ENCODE peak calls at places on chromosomes 2 and 18, in seven cellular contexts. I, A, R, F, K, E and Y are unnamed samples.
A peak's percentile ranks its signal among the peaks of the same experiment; 100 is the strongest.

GRCh38 chr2:126342457-126342856 is 313.5 kb upstream of the GYPC start:
- DNase-seq in I (no peak), A (no peak), R (no peak), F (no peak), K (no peak), E (no peak), Y (no peak)

GRCh38 chr2:197853549-197853948 is 49.2 kb downstream of the PLCL1 start:
- DNase-seq in I (no peak), A (no peak), R (no peak), F (no peak), K (no peak), E (no peak), Y (no peak)

GRCh38 chr2:139828011-139828410 is 1047.8 kb upstream of the NXPH2 start:
- DNase-seq in I (no peak), A (no peak), R (no peak), F (no peak), K (no peak), E (no peak), Y (no peak)

GRCh38 chr2:50490991-50491390 is 540.9 kb downstream of the NRXN1 start:
- DNase-seq in I (no peak), A (no peak), R (no peak), F (no peak), K (no peak), E (no peak), Y (no peak)

GRCh38 chr18:63648241-63648640 is 4.2 kb upstream of the SERPINB4 start:
- DNase-seq in I (no peak), A (no peak), R (no peak), F (no peak), K (peak; percentile 59), E (no peak), Y (no peak)

GRCh38 chr2:74850816-74851566 is 17.1 kb downstream of the HK2 start:
- DNase-seq in I (no peak), A (no peak), R (no peak), F (no peak), K (peak; percentile 85), E (no peak), Y (no peak)

GRCh38 chr2:52034706-52035105 is 1002.8 kb upstream of the NRXN1 start:
- DNase-seq in I (no peak), A (no peak), R (no peak), F (no peak), K (no peak), E (no peak), Y (no peak)

GRCh38 chr18:2846638-2847340 is at the start of gene EMILIN2:
- DNase-seq in I (peak; percentile 55), A (peak; percentile 78), R (peak; percentile 29), F (peak; percentile 47), K (no peak), E (peak; percentile 71), Y (no peak)

GRCh38 chr2:169653636-169654035 is 40.6 kb downstream of the CFAP210 start:
- DNase-seq in I (no peak), A (no peak), R (no peak), F (no peak), K (no peak), E (no peak), Y (no peak)

GRCh38 chr18:8424481-8424880 is 184.8 kb upstream of the RAB12 start:
- DNase-seq in I (no peak), A (no peak), R (no peak), F (no peak), K (no peak), E (no peak), Y (no peak)

GRCh38 chr2:240191001-240191400 is 50.5 kb upstream of the OTOS start:
- DNase-seq in I (no peak), A (no peak), R (no peak), F (no peak), K (no peak), E (no peak), Y (no peak)

GRCh38 chr2:198545411-198545810 is 741.0 kb downstream of the PLCL1 start:
- DNase-seq in I (no peak), A (no peak), R (no peak), F (no peak), K (no peak), E (no peak), Y (no peak)

GRCh38 chr2:187297806-187298205 is 150.2 kb downstream of the CALCRL start:
- DNase-seq in I (no peak), A (no peak), R (no peak), F (no peak), K (no peak), E (no peak), Y (no peak)

GRCh38 chr2:237156131-237156856 is 70.6 kb downstream of the COPS8 start:
- DNase-seq in I (no peak), A (no peak), R (no peak), F (no peak), K (peak; percentile 87), E (peak; percentile 45), Y (no peak)

GRCh38 chr2:121502781-121503180 is 27.9 kb upstream of the RNU4ATAC start:
- DNase-seq in I (no peak), A (no peak), R (no peak), F (no peak), K (peak; percentile 38), E (no peak), Y (no peak)

GRCh38 chr2:7467782-7468447 is 550.7 kb downstream of the RNF144A start:
- DNase-seq in I (no peak), A (no peak), R (no peak), F (no peak), K (no peak), E (no peak), Y (no peak)

GRCh38 chr2:129465045-129465444 is 514.4 kb upstream of the RAB6C start:
- DNase-seq in I (no peak), A (no peak), R (no peak), F (no peak), K (no peak), E (no peak), Y (no peak)

GRCh38 chr2:146591907-146592306 is 1252.9 kb upstream of the ACVR2A start:
- DNase-seq in I (no peak), A (no peak), R (no peak), F (no peak), K (no peak), E (no peak), Y (no peak)

GRCh38 chr2:29273004-29273703 is 157.9 kb downstream of the CLIP4 start:
- DNase-seq in I (no peak), A (no peak), R (no peak), F (no peak), K (no peak), E (no peak), Y (no peak)

GRCh38 chr2:84719434-84719833 is 161.4 kb downstream of the TRABD2A start:
- DNase-seq in I (no peak), A (no peak), R (no peak), F (no peak), K (no peak), E (no peak), Y (no peak)

GRCh38 chr2:20226152-20226545 is 1.2 kb upstream of the SDC1 start:
- DNase-seq in I (no peak), A (no peak), R (no peak), F (no peak), K (no peak), E (no peak), Y (no peak)

GRCh38 chr2:122737429-122738077 is 982.1 kb downstream of the TSN start:
- DNase-seq in I (no peak), A (no peak), R (no peak), F (no peak), K (no peak), E (no peak), Y (no peak)

GRCh38 chr2:146544701-146545100 is 1300.1 kb upstream of the ACVR2A start:
- DNase-seq in I (no peak), A (no peak), R (no peak), F (no peak), K (no peak), E (no peak), Y (no peak)

GRCh38 chr2:25234756-25235155 is 66.4 kb upstream of the POMC start:
- DNase-seq in I (no peak), A (no peak), R (no peak), F (no peak), K (no peak), E (no peak), Y (no peak)

GRCh38 chr2:164992818-164993217 is 37.5 kb upstream of the SLC38A11 start:
- DNase-seq in I (no peak), A (peak; percentile 81), R (peak; percentile 47), F (no peak), K (peak; percentile 94), E (peak; percentile 73), Y (peak; percentile 42)

GRCh38 chr2:176583530-176584101 is 314.4 kb downstream of the MTX2 start:
- DNase-seq in I (no peak), A (no peak), R (no peak), F (no peak), K (peak; percentile 45), E (no peak), Y (no peak)

DNA sequence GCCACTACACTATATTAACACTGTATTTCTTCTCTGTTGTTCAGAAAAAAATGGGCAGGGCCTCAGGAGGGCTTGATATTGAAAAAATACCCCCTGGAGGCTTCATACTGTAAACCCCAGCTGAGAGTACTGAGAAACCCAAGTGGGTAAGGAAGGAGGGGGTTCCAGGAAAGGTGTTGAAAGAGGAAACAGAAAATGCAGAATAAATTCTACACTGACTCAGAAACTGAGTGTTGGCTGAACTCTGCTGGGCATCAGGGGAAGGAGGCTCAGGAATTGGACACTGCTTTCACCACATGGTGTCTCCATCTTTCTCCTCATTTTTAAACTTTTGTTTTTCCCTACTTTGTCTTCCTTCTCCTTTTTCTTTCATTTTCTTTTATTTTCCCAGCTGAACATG is 253.7 kb downstream of the DYM start:
- DNase-seq in I (no peak), A (no peak), R (no peak), F (no peak), K (peak; percentile 13), E (no peak), Y (no peak)
- TF ChIP-seq CTCF in I (no peak), A (peak; percentile 25), R (no peak), F (no peak), K (peak; percentile 57), E (peak; percentile 8), Y (no peak)

DNA sequence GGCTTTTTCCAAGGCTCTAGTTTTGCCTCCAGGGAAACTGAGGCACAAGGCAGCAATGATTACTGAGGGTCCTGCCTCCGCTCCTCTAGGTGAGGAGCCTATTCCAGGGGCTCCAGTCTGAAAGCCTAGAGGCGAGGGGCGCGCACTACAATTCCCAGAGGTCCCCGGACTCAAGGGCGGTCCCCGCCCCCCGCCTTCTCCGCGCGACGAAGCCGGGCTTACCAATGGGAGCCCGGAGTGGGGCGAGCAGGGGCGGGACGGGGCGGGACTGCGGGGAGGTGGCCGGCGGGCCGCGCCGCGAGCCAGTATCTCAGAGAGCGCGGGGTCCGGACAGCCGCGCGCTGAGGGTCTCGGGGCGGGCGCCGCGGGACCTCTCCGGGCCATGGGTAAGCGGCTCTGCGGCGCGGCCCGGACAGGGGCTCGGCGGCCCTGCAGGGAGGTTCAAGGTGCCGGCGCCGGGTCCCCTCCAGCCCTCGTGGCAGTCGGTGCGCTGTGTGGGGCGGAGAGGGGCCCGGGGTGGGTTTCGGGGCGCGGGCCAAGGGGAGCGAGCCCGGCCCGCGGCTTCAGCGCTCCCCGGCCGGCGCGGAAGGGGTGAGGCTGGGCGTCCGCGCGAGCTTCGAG is at the start of gene ARID5A:
- DNase-seq in I (peak; percentile 71), A (peak; percentile 96), R (peak; percentile 94), F (peak; percentile 96), K (peak; percentile 70), E (peak; percentile 96), Y (peak; percentile 80)
- TF ChIP-seq CTCF in I (no peak), A (no peak), R (peak; percentile 45), F (no peak), K (peak; percentile 71), E (peak; percentile 59), Y (no peak)

GRCh38 chr2:16722677-16723076 is 57.0 kb upstream of the CYRIA start:
- DNase-seq in I (no peak), A (no peak), R (peak; percentile 29), F (no peak), K (no peak), E (no peak), Y (no peak)
- TF ChIP-seq CTCF in I (no peak), A (no peak), R (no peak), F (peak; percentile 53), K (no peak), E (no peak), Y (no peak)

GRCh38 chr2:173989160-173989885 is 24.1 kb upstream of the SP3 start:
- DNase-seq in I (no peak), A (no peak), R (no peak), F (no peak), K (no peak), E (no peak), Y (no peak)
- TF ChIP-seq CTCF in I (no peak), A (no peak), R (no peak), F (no peak), K (no peak), E (peak; percentile 13), Y (no peak)